ENCODE peak calls at places on chromosome 2, in five cellular contexts. O is Calu3, S is fibroblast of pulmonary artery, C is AG04449, W is endothelial cell. F is an unnamed sample.

GRCh38 chr2:11615209-11615608 is 54.8 kb downstream of the NTSR2 start:
- DNase-seq in O (no peak), S (no peak), C (no peak), W (no peak), F (no peak)

GRCh38 chr2:207385903-207386302 is 143.9 kb upstream of the CREB1 start:
- DNase-seq in O (no peak), S (peak; percentile 76), C (no peak), W (no peak), F (no peak)

GRCh38 chr2:204012081-204012653 is 75.6 kb downstream of the ICOS start:
- DNase-seq in O (peak; percentile 41), S (no peak), C (no peak), W (no peak), F (no peak)

GRCh38 chr2:46813046-46813445 is 102.6 kb downstream of the MCFD2 start:
- DNase-seq in O (no peak), S (peak; percentile 83), C (no peak), W (no peak), F (peak; percentile 58)

GRCh38 chr2:39772086-39772811 is 6.8 kb downstream of the THUMPD2 start:
- DNase-seq in O (no peak), S (peak; percentile 59), C (peak; percentile 44), W (no peak), F (no peak)

GRCh38 chr2:80141007-80141726 is 163.4 kb downstream of the LRRTM1 start:
- DNase-seq in O (no peak), S (no peak), C (no peak), W (no peak), F (no peak)

GRCh38 chr2:184681642-184682321 is 83.5 kb downstream of the ZNF804A start:
- DNase-seq in O (no peak), S (no peak), C (no peak), W (no peak), F (no peak)

GRCh38 chr2:98895221-98895620 is 40.8 kb downstream of the CRACDL start:
- DNase-seq in O (no peak), S (no peak), C (no peak), W (no peak), F (no peak)

GRCh38 chr2:12715258-12715865 is 1.4 kb upstream of the TRIB2 start:
- DNase-seq in O (no peak), S (no peak), C (no peak), W (no peak), F (no peak)

GRCh38 chr2:117960231-117960630 is 53.6 kb downstream of the CCDC93 start:
- DNase-seq in O (no peak), S (peak; percentile 65), C (no peak), W (no peak), F (no peak)

GRCh38 chr2:148670773-148671172 is 26.2 kb downstream of the EPC2 start:
- DNase-seq in O (no peak), S (no peak), C (no peak), W (no peak), F (no peak)

GRCh38 chr2:237540823-237541222 is 25.6 kb upstream of the PRLH start:
- DNase-seq in O (no peak), S (peak; percentile 46), C (no peak), W (no peak), F (no peak)

GRCh38 chr2:69164379-69164778 is 151.4 kb downstream of the ANTXR1 start:
- DNase-seq in O (no peak), S (peak; percentile 84), C (peak; percentile 77), W (no peak), F (no peak)

GRCh38 chr2:200319587-200320337 is 13.3 kb downstream of the SPATS2L start:
- DNase-seq in O (no peak), S (peak; percentile 78), C (no peak), W (no peak), F (no peak)

GRCh38 chr2:206353685-206354084 is 79.2 kb downstream of the ZDBF2 start:
- DNase-seq in O (no peak), S (no peak), C (no peak), W (no peak), F (no peak)

GRCh38 chr2:113700186-113700841 is 56.1 kb downstream of the SLC35F5 start:
- DNase-seq in O (no peak), S (peak; percentile 12), C (no peak), W (no peak), F (no peak)

GRCh38 chr2:112144966-112145365 is 6.8 kb downstream of the FBLN7 start:
- DNase-seq in O (no peak), S (no peak), C (no peak), W (no peak), F (no peak)

GRCh38 chr2:85745619-85746018 is 8.2 kb upstream of the ATOH8 start:
- DNase-seq in O (no peak), S (no peak), C (no peak), W (no peak), F (no peak)

GRCh38 chr2:18910843-18911242 is 321.5 kb upstream of the NT5C1B start:
- DNase-seq in O (peak; percentile 4), S (peak; percentile 55), C (peak; percentile 79), W (no peak), F (no peak)

GRCh38 chr2:222959358-222959757 is 92.6 kb upstream of the KCNE4 start:
- DNase-seq in O (no peak), S (peak; percentile 82), C (peak; percentile 66), W (no peak), F (no peak)

GRCh38 chr2:162795312-162795711 is 43.3 kb downstream of the KCNH7 start:
- DNase-seq in O (peak; percentile 7), S (no peak), C (no peak), W (no peak), F (no peak)

GRCh38 chr2:236485519-236485918 is 84.1 kb upstream of the ACKR3 start:
- DNase-seq in O (no peak), S (no peak), C (no peak), W (no peak), F (no peak)

GRCh38 chr2:20599861-20600461 is 50.9 kb downstream of the HS1BP3 start:
- DNase-seq in O (no peak), S (no peak), C (no peak), W (no peak), F (no peak)

GRCh38 chr2:6674381-6674780 is 191.3 kb downstream of the CMPK2 start:
- DNase-seq in O (no peak), S (no peak), C (no peak), W (no peak), F (no peak)

GRCh38 chr2:126513033-126513432 is 142.9 kb upstream of the GYPC start:
- DNase-seq in O (no peak), S (peak; percentile 28), C (no peak), W (no peak), F (no peak)

GRCh38 chr2:227509824-227510619 is 38.1 kb downstream of the AGFG1 start:
- DNase-seq in O (no peak), S (peak; percentile 31), C (peak; percentile 4), W (no peak), F (no peak)

GRCh38 chr2:62440281-62440946 is 65.6 kb downstream of the TMEM17 start:
- DNase-seq in O (no peak), S (no peak), C (no peak), W (no peak), F (no peak)

GRCh38 chr2:165681841-165682240 is 112.2 kb downstream of the GALNT3 start:
- DNase-seq in O (no peak), S (no peak), C (no peak), W (no peak), F (no peak)

GRCh38 chr2:112150447-112150846 is 12.3 kb downstream of the FBLN7 start:
- DNase-seq in O (no peak), S (peak; percentile 90), C (peak; percentile 87), W (no peak), F (no peak)

GRCh38 chr2:172674034-172674967 is 61.3 kb upstream of the RAPGEF4 start:
- DNase-seq in O (no peak), S (peak; percentile 39), C (no peak), W (peak; percentile 72), F (no peak)

GRCh38 chr2:175806115-175806470 is 196.0 kb downstream of the LNPK start:
- DNase-seq in O (no peak), S (no peak), C (no peak), W (peak; percentile 7), F (no peak)

GRCh38 chr2:66869076-66869475 is 434.2 kb downstream of the MEIS1 start:
- DNase-seq in O (no peak), S (peak; percentile 61), C (no peak), W (no peak), F (no peak)

GRCh38 chr2:111041398-111042202 is 79.1 kb upstream of the BCL2L11 start:
- DNase-seq in O (no peak), S (no peak), C (no peak), W (no peak), F (no peak)

GRCh38 chr2:188773075-188773474 is 201.1 kb upstream of the COL3A1 start:
- DNase-seq in O (no peak), S (peak; percentile 78), C (no peak), W (no peak), F (no peak)

GRCh38 chr2:160522951-160523700 is 29.5 kb upstream of the RBMS1 start:
- DNase-seq in O (no peak), S (peak; percentile 27), C (no peak), W (no peak), F (no peak)

GRCh38 chr2:126887506-126887905 is 11.2 kb upstream of the TEX51 start:
- DNase-seq in O (no peak), S (no peak), C (no peak), W (no peak), F (no peak)

GRCh38 chr2:8678731-8679566 is 2.9 kb upstream of the ID2 start:
- DNase-seq in O (peak; percentile 94), S (peak; percentile 96), C (no peak), W (peak; percentile 93), F (peak; percentile 94)
- TF ChIP-seq CTCF in O (no peak), S (no peak), C (no peak), W (no peak), F (no peak)

DNA sequence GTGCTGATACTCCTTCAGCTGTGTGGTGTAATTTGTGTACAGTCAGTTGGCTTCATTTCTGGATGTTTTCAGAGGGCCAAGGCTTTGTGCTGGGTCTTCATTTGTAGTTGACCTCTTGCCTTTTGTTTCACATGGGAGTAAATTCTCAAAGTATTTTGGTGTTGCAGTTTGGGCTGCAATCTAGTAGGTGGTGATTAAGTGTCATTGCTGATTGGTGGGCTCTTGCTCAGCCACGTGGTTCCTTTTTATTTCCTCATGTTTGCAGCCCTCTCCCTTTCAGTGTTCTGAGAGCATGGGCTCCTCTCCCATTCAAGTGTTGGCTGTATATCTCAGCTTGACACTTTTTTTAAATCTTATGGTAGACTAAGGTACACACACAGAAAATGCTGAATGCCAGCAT is 96.8 kb downstream of the SNTG2 start:
- DNase-seq in O (no peak), S (peak; percentile 23), C (no peak), W (no peak), F (no peak)
- TF ChIP-seq CTCF in O (no peak), S (no peak), C (no peak), W (peak; percentile 31), F (no peak)

GRCh38 chr2:242022550-242023290 is 153.2 kb downstream of the RTP5 start:
- DNase-seq in O (no peak), S (no peak), C (no peak), W (no peak), F (no peak)
- TF ChIP-seq CTCF in O (no peak), S (no peak), C (no peak), W (no peak), F (no peak)

GRCh38 chr2:28567076-28567471 is 71.2 kb downstream of the PLB1 start:
- DNase-seq in O (peak; percentile 36), S (no peak), C (no peak), W (no peak), F (no peak)
- TF ChIP-seq CTCF in O (no peak), S (no peak), C (no peak), W (peak; percentile 84), F (peak; percentile 71)

GRCh38 chr2:65608966-65609365 is 176.6 kb upstream of the SPRED2 start:
- DNase-seq in O (no peak), S (no peak), C (no peak), W (no peak), F (no peak)
- TF ChIP-seq CTCF in O (no peak), S (no peak), C (no peak), W (no peak), F (no peak)